ENCODE peak calls at places on chromosomes 1 and 21, in nine cellular contexts. E, G, P, X, Y, C, T, B and M are unnamed samples.

GRCh38 chr1:19468397-19468956 is 16.9 kb downstream of the CAPZB start:
- DNase-seq in E (no peak), G (no peak), P (no peak), X (peak), Y (no peak), C (peak), T (no peak), B (peak), M (no peak)

GRCh38 chr1:12249748-12250147 is 19.9 kb downstream of the VPS13D start:
- DNase-seq in E (peak), G (no peak), P (no peak), X (no peak), Y (no peak), C (no peak), T (no peak), B (no peak), M (no peak)

GRCh38 chr1:94285026-94285654 is 47.8 kb upstream of the ARHGAP29 start:
- DNase-seq in E (no peak), G (peak), P (no peak), X (no peak), Y (no peak), C (no peak), T (no peak), B (no peak), M (peak)

GRCh38 chr1:30864681-30865080 is 43.9 kb downstream of the SDC3 start:
- DNase-seq in E (no peak), G (no peak), P (no peak), X (no peak), Y (peak), C (no peak), T (no peak), B (no peak), M (no peak)

GRCh38 chr1:175911138-175911537 is 167.7 kb upstream of the TNR start:
- DNase-seq in E (no peak), G (no peak), P (no peak), X (no peak), Y (peak), C (no peak), T (no peak), B (no peak), M (peak)

GRCh38 chr1:171251741-171252300 is 3.5 kb downstream of the FMO1 start:
- DNase-seq in E (peak), G (peak), P (peak), X (peak), Y (peak), C (peak), T (peak), B (no peak), M (peak)

GRCh38 chr1:35708179-35708891 is 10.3 kb downstream of the C1orf216 start:
- DNase-seq in E (no peak), G (no peak), P (peak), X (no peak), Y (no peak), C (no peak), T (no peak), B (no peak), M (no peak)

GRCh38 chr1:82323144-82323543 is 522.4 kb downstream of the ADGRL2 start:
- DNase-seq in E (no peak), G (no peak), P (no peak), X (no peak), Y (no peak), C (no peak), T (no peak), B (no peak), M (no peak)

GRCh38 chr1:75548721-75549480 is 62.0 kb downstream of the SLC44A5 start:
- DNase-seq in E (no peak), G (peak), P (no peak), X (no peak), Y (no peak), C (no peak), T (no peak), B (no peak), M (peak)

GRCh38 chr1:28176492-28177470 is at the start of gene PTAFR:
- DNase-seq in E (no peak), G (no peak), P (no peak), X (no peak), Y (no peak), C (no peak), T (no peak), B (peak), M (no peak)

GRCh38 chr1:185375583-185375982 is 58.5 kb upstream of the IVNS1ABP start:
- DNase-seq in E (no peak), G (peak), P (no peak), X (no peak), Y (no peak), C (no peak), T (no peak), B (peak), M (peak)

GRCh38 chr1:211118407-211119102 is 15.4 kb downstream of the KCNH1 start:
- DNase-seq in E (no peak), G (no peak), P (no peak), X (no peak), Y (peak), C (no peak), T (no peak), B (no peak), M (no peak)

GRCh38 chr1:224542783-224543440 is 73.2 kb upstream of the CNIH3 start:
- DNase-seq in E (no peak), G (peak), P (no peak), X (peak), Y (peak), C (no peak), T (peak), B (no peak), M (peak)

GRCh38 chr21:35861656-35862055 is 198.7 kb downstream of the SETD4 start:
- DNase-seq in E (no peak), G (no peak), P (no peak), X (no peak), Y (no peak), C (no peak), T (no peak), B (no peak), M (no peak)

GRCh38 chr1:116219651-116220434 is 108.6 kb downstream of the MAB21L3 start:
- DNase-seq in E (no peak), G (no peak), P (no peak), X (no peak), Y (no peak), C (no peak), T (no peak), B (no peak), M (no peak)

GRCh38 chr1:242449211-242449610 is 75.3 kb downstream of the PLD5 start:
- DNase-seq in E (peak), G (no peak), P (no peak), X (no peak), Y (no peak), C (no peak), T (no peak), B (no peak), M (no peak)

GRCh38 chr1:86466986-86467385 is 1.7 kb upstream of the CLCA1 start:
- DNase-seq in E (no peak), G (no peak), P (no peak), X (no peak), Y (no peak), C (no peak), T (no peak), B (no peak), M (no peak)

GRCh38 chr1:207908112-207908734 is 2.7 kb downstream of the CD34 start:
- DNase-seq in E (no peak), G (no peak), P (no peak), X (no peak), Y (no peak), C (no peak), T (no peak), B (peak), M (peak)